ENCODE peak calls at places on chromosomes 11 and 22, in ten cellular contexts. E is fibroblast of lung; D is stimulated activated CD4-positive, alpha-beta T cell treated with anti-CD3 and anti-CD28 coated beads, Interleukin-15, amount 100 ng/mL, for 24 hours; B is GM06990; P is NCI-H146; X is psoas muscle; T is EL; L is left cardiac atrium; U is activated CD4-positive, alpha-beta T cell treated with anti-CD3 and anti-CD28 coated beads, Interleukin-2, amount 50 U/mL, for 4 hours; S is nephron progenitor cell. G is an unnamed sample.

GRCh38 chr22:35376728-35377472 is 4.0 kb upstream of the HMOX1 start:
- DNase-seq in E (peak), D (peak), B (peak), P (peak), X (peak), T (peak), L (peak), U (peak), S (peak), G (peak)

GRCh38 chr11:121652982-121653381 is 200.2 kb upstream of the SORL1-AS1 start:
- DNase-seq in E (peak), D (no peak), B (no peak), P (no peak), X (no peak), T (peak), L (no peak), U (no peak), S (no peak), G (no peak)

GRCh38 chr22:47049078-47049609 is 286.7 kb downstream of the TBC1D22A start:
- DNase-seq in E (no peak), D (no peak), B (no peak), P (no peak), X (peak), T (no peak), L (no peak), U (no peak), S (no peak), G (no peak)

GRCh38 chr11:113581713-113582112 is 106.5 kb upstream of the DRD2 start:
- DNase-seq in E (no peak), D (no peak), B (no peak), P (no peak), X (no peak), T (no peak), L (no peak), U (no peak), S (no peak), G (no peak)

GRCh38 chr11:60951909-60952741 is at the start of gene SLC15A3:
- DNase-seq in E (no peak), D (peak), B (peak), P (no peak), X (peak), T (peak), L (peak), U (peak), S (peak), G (no peak)

GRCh38 chr11:123018702-123019101 is 37.1 kb upstream of the BSX start:
- DNase-seq in E (no peak), D (no peak), B (no peak), P (no peak), X (no peak), T (no peak), L (no peak), U (no peak), S (no peak), G (no peak)

GRCh38 chr22:29989446-29989845 is 90.8 kb upstream of the HORMAD2 start:
- DNase-seq in E (no peak), D (no peak), B (no peak), P (no peak), X (no peak), T (no peak), L (no peak), U (no peak), S (no peak), G (no peak)

GRCh38 chr22:37476389-37477329 is 9.5 kb downstream of the MFNG start:
- DNase-seq in E (no peak), D (no peak), B (no peak), P (no peak), X (no peak), T (no peak), L (no peak), U (no peak), S (no peak), G (no peak)